ENCODE peak calls at places on chromosomes 7 and 10, in seven cellular contexts. Z is upper lobe of right lung; C is HuH-7; D is RWPE1; X is stimulated activated CD8-positive, alpha-beta memory T cell treated with anti-CD3 and anti-CD28 coated beads, Interleukin-2, amount 100 ng/mL, for 48 hours; F is activated T-cell treated with anti-CD3 and anti-CD28 coated beads for 4 hours; N is amniotic epithelial cell. R is an unnamed sample.

GRCh38 chr7:99562832-99563231 is 4.4 kb downstream of the ZNF655 start:
- DNase-seq in D (peak), N (peak), C (peak), X (no peak), Z (no peak), F (peak), R (no peak)

GRCh38 chr10:23437987-23438546 is 808 bp upstream of the OTUD1 start:
- DNase-seq in D (no peak), F (no peak), N (no peak), X (no peak), C (no peak), Z (no peak), R (no peak)

GRCh38 chr10:103564116-103564501 is 70.6 kb downstream of the NEURL1 start:
- DNase-seq in Z (no peak), F (no peak), D (no peak), X (no peak), N (no peak), C (no peak), R (no peak)

GRCh38 chr7:50208335-50208982 is 96.1 kb upstream of the IKZF1 start:
- DNase-seq in N (no peak), D (no peak), F (no peak), X (no peak), Z (no peak), C (no peak), R (no peak)

GRCh38 chr7:90401989-90402388 is 1.3 kb upstream of the CLDN12 start:
- DNase-seq in N (no peak), C (no peak), F (no peak), Z (no peak), X (no peak), D (no peak), R (no peak)

GRCh38 chr10:5528989-5529701 is 4.4 kb downstream of the CALML3 start:
- DNase-seq in Z (peak), F (no peak), C (no peak), X (no peak), D (no peak), N (no peak), R (no peak)

GRCh38 chr7:67209256-67209655 is 212.6 kb downstream of the TYW1 start:
- DNase-seq in D (no peak), X (no peak), Z (no peak), N (no peak), C (no peak), F (no peak), R (no peak)

GRCh38 chr10:68221196-68221595 is 10.7 kb downstream of the ATOH7 start:
- DNase-seq in Z (no peak), N (no peak), F (no peak), C (no peak), X (no peak), D (no peak), R (no peak)

GRCh38 chr7:84614821-84615506 is 420.4 kb upstream of the SEMA3A start:
- DNase-seq in Z (no peak), C (no peak), D (no peak), N (peak), X (no peak), F (no peak), R (no peak)

GRCh38 chr10:114057845-114058244 is 14.2 kb downstream of the ADRB1 start:
- DNase-seq in F (no peak), X (no peak), D (no peak), C (no peak), N (no peak), Z (no peak), R (no peak)

R was measured in D721Med.